ENCODE peak calls at places on chromosomes 3 and 15, in six cellular contexts. T is choroid plexus epithelial cell, D is Peyer's patch, J is AG09319, A is body of pancreas, P is epithelial cell of proximal tubule. V is an unnamed sample.

GRCh38 chr15:90987561-90988141 is 6.7 kb downstream of the PRC1 start:
- DNase-seq in T (no peak), D (no peak), J (no peak), A (no peak), P (no peak), V (no peak)

GRCh38 chr3:69322110-69322509 is 63.8 kb downstream of the FRMD4B start:
- DNase-seq in T (no peak), D (no peak), J (no peak), A (no peak), P (no peak), V (no peak)

GRCh38 chr3:96266395-96267187 is 547.8 kb upstream of the EPHA6 start:
- DNase-seq in T (peak; percentile 0), D (no peak), J (no peak), A (peak; percentile 55), P (no peak), V (no peak)

GRCh38 chr3:167684389-167684993 is 30.7 kb upstream of the WDR49 start:
- DNase-seq in T (peak; percentile 79), D (no peak), J (peak; percentile 8), A (peak; percentile 47), P (peak; percentile 18), V (no peak)

GRCh38 chr3:112405845-112406244 is 72.9 kb downstream of the CD200 start:
- DNase-seq in T (no peak), D (no peak), J (no peak), A (no peak), P (no peak), V (no peak)

GRCh38 chr3:155153242-155154186 is 73.4 kb downstream of the MME start:
- DNase-seq in T (no peak), D (no peak), J (no peak), A (no peak), P (no peak), V (no peak)

GRCh38 chr15:59420986-59421618 is 16.9 kb upstream of the FAM81A start:
- DNase-seq in T (peak; percentile 64), D (no peak), J (no peak), A (no peak), P (no peak), V (no peak)

GRCh38 chr3:135927170-135927569 is 38.4 kb upstream of the PPP2R3A start:
- DNase-seq in T (no peak), D (no peak), J (peak; percentile 81), A (no peak), P (no peak), V (no peak)

GRCh38 chr3:126524429-126524988 is 554 bp downstream of the CHST13 start:
- DNase-seq in T (no peak), D (peak; percentile 63), J (no peak), A (no peak), P (no peak), V (peak; percentile 54)

GRCh38 chr15:36469567-36469966 is 109.9 kb upstream of the CDIN1 start:
- DNase-seq in T (peak; percentile 37), D (no peak), J (no peak), A (no peak), P (no peak), V (no peak)

GRCh38 chr3:24952388-24952787 is 457.7 kb upstream of the THRB start:
- DNase-seq in T (no peak), D (no peak), J (no peak), A (no peak), P (no peak), V (no peak)

GRCh38 chr3:150409125-150409526 is 1.0 kb downstream of the TSC22D2 start:
- DNase-seq in T (no peak), D (no peak), J (no peak), A (no peak), P (no peak), V (no peak)

GRCh38 chr3:64345351-64345750 is 120.1 kb upstream of the PRICKLE2 start:
- DNase-seq in T (peak; percentile 95), D (no peak), J (peak; percentile 86), A (peak; percentile 36), P (no peak), V (no peak)

GRCh38 chr3:155185623-155186022 is 105.5 kb downstream of the MME start:
- DNase-seq in T (peak; percentile 60), D (no peak), J (peak; percentile 39), A (no peak), P (no peak), V (no peak)

GRCh38 chr3:197471221-197472010 is 84.4 kb downstream of the BDH1 start:
- DNase-seq in T (no peak), D (no peak), J (no peak), A (no peak), P (no peak), V (no peak)

GRCh38 chr3:138726966-138727365 is 107.8 kb downstream of the PIK3CB start:
- DNase-seq in T (peak; percentile 67), D (no peak), J (no peak), A (no peak), P (no peak), V (no peak)

GRCh38 chr15:63362196-63362595 is 19.4 kb downstream of the CA12 start:
- DNase-seq in T (peak; percentile 46), D (peak; percentile 67), J (no peak), A (peak; percentile 86), P (no peak), V (no peak)

GRCh38 chr3:127476936-127477335 is 113.6 kb downstream of the TPRA1 start:
- DNase-seq in T (no peak), D (no peak), J (no peak), A (no peak), P (no peak), V (no peak)

GRCh38 chr3:134087046-134087974 is 57.6 kb upstream of the SLCO2A1 start:
- DNase-seq in T (peak; percentile 15), D (no peak), J (no peak), A (no peak), P (no peak), V (no peak)

GRCh38 chr3:71244153-71245051 is 339.1 kb downstream of the FOXP1 start:
- DNase-seq in T (peak; percentile 84), D (no peak), J (no peak), A (no peak), P (no peak), V (no peak)

GRCh38 chr3:37594873-37595783 is 266.6 kb upstream of the CTDSPL start:
- DNase-seq in T (no peak), D (no peak), J (no peak), A (no peak), P (no peak), V (no peak)

GRCh38 chr3:172709776-172710708 is 825 bp downstream of the NCEH1 start:
- DNase-seq in T (peak; percentile 48), D (peak; percentile 68), J (no peak), A (peak; percentile 50), P (no peak), V (no peak)

GRCh38 chr3:38590521-38590920 is 59.0 kb downstream of the SCN5A start:
- DNase-seq in T (no peak), D (no peak), J (no peak), A (no peak), P (no peak), V (no peak)

GRCh38 chr3:107796786-107797185 is 274.0 kb downstream of the BBX start:
- DNase-seq in T (peak; percentile 93), D (no peak), J (peak; percentile 10), A (no peak), P (peak; percentile 33), V (no peak)

GRCh38 chr3:142577701-142578308 is 728 bp downstream of the ATR start:
- DNase-seq in T (peak; percentile 31), D (no peak), J (no peak), A (no peak), P (no peak), V (no peak)

GRCh38 chr15:50257924-50258323 is 7.6 kb downstream of the HDC start:
- DNase-seq in T (peak; percentile 84), D (no peak), J (peak; percentile 12), A (no peak), P (no peak), V (no peak)

GRCh38 chr3:193788189-193788946 is 195.4 kb downstream of the OPA1 start:
- DNase-seq in T (peak; percentile 80), D (no peak), J (no peak), A (peak; percentile 77), P (no peak), V (no peak)

GRCh38 chr3:152097770-152098169 is 171.0 kb upstream of the MBNL1 start:
- DNase-seq in T (peak; percentile 57), D (no peak), J (no peak), A (no peak), P (no peak), V (no peak)

GRCh38 chr3:12353796-12354505 is 65.1 kb downstream of the PPARG start:
- DNase-seq in T (peak; percentile 68), D (no peak), J (no peak), A (no peak), P (no peak), V (peak; percentile 49)

GRCh38 chr3:158731938-158732855 is at the start of gene RARRES1:
- DNase-seq in T (peak; percentile 68), D (peak; percentile 85), J (no peak), A (peak; percentile 74), P (no peak), V (peak; percentile 49)

DNA sequence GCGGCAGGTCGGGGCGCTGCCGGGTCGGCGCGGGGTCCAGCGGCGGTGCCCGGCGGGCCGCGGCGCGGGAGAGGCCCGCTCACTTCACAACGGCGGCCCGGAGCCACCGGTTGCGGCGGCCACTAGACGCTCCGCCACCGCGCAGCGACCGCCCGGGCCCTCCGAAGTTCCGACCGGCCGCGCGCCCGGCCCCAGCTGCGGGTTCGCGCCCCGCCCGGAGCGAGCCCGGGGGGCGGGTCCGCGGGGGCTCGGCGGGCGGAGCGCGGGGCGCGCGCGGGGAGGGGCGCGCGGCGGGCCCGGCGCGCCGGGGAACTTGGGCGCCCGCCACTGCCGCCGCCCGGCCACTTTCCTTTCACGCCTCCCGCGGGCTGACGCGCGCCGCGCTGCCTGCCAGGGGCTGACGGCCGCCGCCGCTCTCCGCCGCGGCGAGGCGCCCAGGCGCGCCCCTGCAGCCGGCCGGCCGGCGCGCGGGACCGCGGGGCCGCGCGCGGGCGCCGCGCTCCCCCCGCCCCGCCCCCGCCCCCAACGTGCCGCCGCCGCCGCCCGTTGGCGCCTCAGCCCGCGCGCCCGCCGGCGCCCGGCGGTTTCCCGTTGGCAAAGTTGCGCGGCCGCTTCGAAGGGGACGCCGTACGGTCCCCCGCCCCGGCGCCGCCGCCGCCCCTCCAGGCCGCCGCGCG is 628 bp downstream of the SFMBT1 start:
- DNase-seq in T (peak; percentile 36), D (peak; percentile 72), J (peak; percentile 5), A (peak; percentile 77), P (no peak), V (no peak)
- TF ChIP-seq CTCF in T (no peak), D (no peak), J (no peak), A (no peak), P (no peak), V (no peak)

GRCh38 chr3:20400686-20401085 is 214.7 kb upstream of the SGO1 start:
- DNase-seq in T (no peak), D (no peak), J (no peak), A (no peak), P (no peak), V (no peak)
- TF ChIP-seq CTCF in T (no peak), D (no peak), J (no peak), A (no peak), P (no peak), V (no peak)

GRCh38 chr3:23834082-23834870 is 28.5 kb downstream of the UBE2E1 start:
- DNase-seq in T (peak; percentile 45), D (no peak), J (no peak), A (no peak), P (no peak), V (no peak)
- TF ChIP-seq CTCF in T (peak; percentile 44), D (no peak), J (no peak), A (no peak), P (peak; percentile 40), V (no peak)

DNA sequence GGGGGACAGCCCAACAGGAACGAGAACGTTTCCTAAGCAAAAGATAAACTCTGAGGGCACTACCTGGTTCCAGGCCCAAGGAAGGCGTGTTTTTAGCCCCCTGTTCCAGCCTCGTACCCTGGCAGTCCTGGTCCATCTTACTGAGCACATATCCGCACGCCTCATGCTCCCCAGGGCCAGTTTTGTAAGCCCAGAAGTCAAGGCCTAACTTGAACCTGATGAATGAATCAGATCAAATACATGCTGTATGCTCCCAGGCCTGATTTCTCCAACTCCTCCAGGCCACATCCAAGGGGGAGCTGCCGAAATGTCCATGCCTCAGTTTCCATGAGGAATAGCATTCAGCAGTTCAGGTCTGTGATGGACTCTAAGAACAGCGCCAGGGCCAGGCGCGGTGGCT is 14.3 kb upstream of the DOCK3 start:
- DNase-seq in T (no peak), D (peak; percentile 11), J (no peak), A (no peak), P (no peak), V (no peak)
- TF ChIP-seq CTCF in T (no peak), D (no peak), J (no peak), A (no peak), P (no peak), V (no peak)